ENCODE peak calls at places on chromosome 22, in four cellular contexts. B is stimulated activated CD4-positive, alpha-beta T cell treated with anti-CD3 and anti-CD28 coated beads, Interleukin-2, amount 100 ng/mL, for 24 hours; G is stimulated activated effector memory CD8-positive, alpha-beta T cell treated with anti-CD3 and anti-CD28 coated beads, Interleukin-12 subunit alpha, Interleukin-12 subunit beta, amount 100 ng/mL, for 72 hours; N is heart right ventricle. P is an unnamed sample.

GRCh38 chr22:27130949-27131745 is 473.8 kb downstream of the MIAT start:
- DNase-seq in B (no peak), G (no peak), N (no peak), P (no peak)

GRCh38 chr22:35837328-35837727 is 119.7 kb downstream of the APOL5 start:
- DNase-seq in B (no peak), G (no peak), N (no peak), P (no peak)

GRCh38 chr22:31029276-31029675 is 51.8 kb upstream of the SMTN start:
- DNase-seq in B (no peak), G (no peak), N (no peak), P (no peak)

GRCh38 chr22:32100711-32101110 is 57.6 kb downstream of the SLC5A1 start:
- DNase-seq in B (no peak), G (no peak), N (no peak), P (no peak)

GRCh38 chr22:17370036-17370765 is 941 bp downstream of the CECR2 start:
- DNase-seq in B (peak), G (no peak), N (peak), P (no peak)

GRCh38 chr22:26589367-26589844 is 526 bp downstream of the TPST2 start:
- DNase-seq in B (peak), G (peak), N (peak), P (peak)

GRCh38 chr22:42906605-42907338 is 49.7 kb upstream of the ARFGAP3 start:
- DNase-seq in B (no peak), G (no peak), N (peak), P (no peak)

GRCh38 chr22:48263791-48264351 is 1501.4 kb downstream of the TBC1D22A start:
- DNase-seq in B (no peak), G (no peak), N (no peak), P (no peak)

GRCh38 chr22:32917577-32918375 is 116.3 kb downstream of the TIMP3 start:
- DNase-seq in B (no peak), G (no peak), N (peak), P (no peak)

GRCh38 chr22:23565942-23566715 is 14.0 kb downstream of the IGLL1 start:
- DNase-seq in B (peak), G (no peak), N (peak), P (no peak)